ENCODE peak calls at places on chromosomes 1 and 21, in nine cellular contexts. U is colonic mucosa, E is nephron progenitor cell, F is NCI-H1694, J is hippocampal formation, Y is GM03348, P is ovary, L is T47D, H is hepatocyte. R is an unnamed sample.
A peak's percentile ranks its signal among the peaks of the same experiment; 100 is the strongest.

GRCh38 chr1:200478239-200478623 is 68.4 kb upstream of the ZNF281 start:
- DNase-seq in L (no peak), P (no peak), J (no peak), H (no peak), F (no peak), Y (no peak), E (no peak), U (no peak), R (no peak)

GRCh38 chr1:234564035-234565029 is 45.6 kb downstream of the IRF2BP2 start:
- DNase-seq in L (peak; percentile 76), P (no peak), E (no peak), U (no peak), H (peak; percentile 82), J (no peak), F (no peak), Y (peak; percentile 52), R (peak; percentile 56)

GRCh38 chr1:202578565-202578964 is 131.7 kb downstream of the SYT2 start:
- DNase-seq in L (no peak), U (no peak), E (no peak), Y (no peak), F (no peak), J (no peak), P (no peak), H (no peak), R (peak; percentile 24)

GRCh38 chr1:38775175-38775845 is 84.3 kb downstream of the RRAGC start:
- DNase-seq in P (no peak), E (no peak), U (no peak), J (no peak), Y (no peak), F (peak; percentile 11), H (no peak), L (no peak), R (no peak)

GRCh38 chr1:29893806-29894205 is 657.5 kb downstream of the PTPRU start:
- DNase-seq in L (no peak), U (no peak), F (no peak), P (no peak), H (no peak), Y (no peak), E (no peak), J (no peak), R (no peak)

GRCh38 chr21:45209046-45209445 is 78.6 kb downstream of the POFUT2 start:
- DNase-seq in E (no peak), P (no peak), F (no peak), Y (peak; percentile 61), U (no peak), L (no peak), H (no peak), J (no peak), R (peak; percentile 61)

GRCh38 chr1:15402809-15403450 is 6.8 kb upstream of the EFHD2 start:
- DNase-seq in Y (no peak), L (no peak), P (no peak), U (no peak), J (no peak), F (no peak), E (no peak), H (no peak), R (no peak)

GRCh38 chr1:85555867-85556577 is 24.5 kb upstream of the CCN1 start:
- DNase-seq in P (no peak), U (no peak), Y (no peak), F (no peak), L (no peak), J (no peak), H (no peak), E (no peak), R (no peak)

GRCh38 chr1:32702599-32703478 is at the start of gene SYNC:
- DNase-seq in U (peak; percentile 92), F (no peak), P (peak; percentile 80), H (peak; percentile 68), E (peak; percentile 66), L (peak; percentile 42), Y (peak; percentile 95), J (peak; percentile 20), R (peak; percentile 90)

GRCh38 chr1:200153277-200154055 is 126.0 kb downstream of the NR5A2 start:
- DNase-seq in L (no peak), H (no peak), J (no peak), E (no peak), P (no peak), U (no peak), Y (no peak), F (no peak), R (no peak)

GRCh38 chr1:216523449-216524190 is 100.4 kb upstream of the USH2A start:
- DNase-seq in E (no peak), H (no peak), F (no peak), P (no peak), L (no peak), U (no peak), Y (no peak), J (no peak), R (peak; percentile 83)

GRCh38 chr1:89356658-89357400 is 7.0 kb upstream of the GBP6 start:
- DNase-seq in L (no peak), J (no peak), P (no peak), U (no peak), H (peak; percentile 31), F (no peak), Y (peak; percentile 54), E (no peak), R (peak; percentile 65)

GRCh38 chr1:234933475-234933874 is 195.2 kb downstream of the TOMM20 start:
- DNase-seq in Y (peak; percentile 75), P (no peak), L (no peak), F (no peak), E (no peak), U (peak; percentile 29), J (no peak), H (no peak), R (peak; percentile 72)

GRCh38 chr1:179380299-179380698 is 14.5 kb downstream of the AXDND1 start:
- DNase-seq in L (no peak), J (no peak), F (no peak), Y (peak; percentile 30), U (no peak), H (no peak), E (no peak), P (no peak), R (peak; percentile 43)

R was measured in adipocyte.